ENCODE peak calls at places on chromosome 14, in four cellular contexts. One of them, this sample, is unnamed.

GRCh38 chr14:99879401-99880295 is 86.4 kb downstream of the EML1 start:
- DNase-seq in transverse colon: no peak
- DNase-seq in fibroblast of lung: peak
- DNase-seq in cardiac muscle cell: peak
- DNase-seq in this sample: no peak

GRCh38 chr14:80152166-80152565 is 59.1 kb downstream of the DIO2 start:
- DNase-seq in cardiac muscle cell: no peak
- DNase-seq in transverse colon: no peak
- DNase-seq in fibroblast of lung: no peak
- DNase-seq in this sample: no peak

GRCh38 chr14:68084256-68084655 is 264.7 kb downstream of the RAD51B start:
- DNase-seq in transverse colon: no peak
- DNase-seq in cardiac muscle cell: peak
- DNase-seq in fibroblast of lung: peak
- DNase-seq in this sample: no peak

GRCh38 chr14:90905531-90905930 is 89.3 kb upstream of the TTC7B start:
- DNase-seq in fibroblast of lung: no peak
- DNase-seq in cardiac muscle cell: no peak
- DNase-seq in transverse colon: no peak
- DNase-seq in this sample: no peak

GRCh38 chr14:75831455-75831854 is 150.3 kb downstream of the TGFB3 start:
- DNase-seq in transverse colon: peak
- DNase-seq in fibroblast of lung: peak
- DNase-seq in cardiac muscle cell: peak
- DNase-seq in this sample: peak

GRCh38 chr14:75285331-75285730 is 6.7 kb downstream of the FOS start:
- DNase-seq in transverse colon: no peak
- DNase-seq in fibroblast of lung: no peak
- DNase-seq in cardiac muscle cell: no peak
- DNase-seq in this sample: no peak

GRCh38 chr14:36751920-36752319 is 90.3 kb downstream of the PAX9 start:
- DNase-seq in fibroblast of lung: no peak
- DNase-seq in cardiac muscle cell: no peak
- DNase-seq in transverse colon: no peak
- DNase-seq in this sample: no peak

GRCh38 chr14:23153891-23154796 is 29.3 kb downstream of the SLC7A8 start:
- DNase-seq in transverse colon: peak
- DNase-seq in cardiac muscle cell: peak
- DNase-seq in fibroblast of lung: peak
- DNase-seq in this sample: peak

GRCh38 chr14:38944691-38945090 is 158.3 kb downstream of the SEC23A start:
- DNase-seq in cardiac muscle cell: peak
- DNase-seq in transverse colon: no peak
- DNase-seq in fibroblast of lung: no peak
- DNase-seq in this sample: no peak

GRCh38 chr14:90820958-90821357 is 4.7 kb upstream of the TTC7B start:
- DNase-seq in transverse colon: peak
- DNase-seq in fibroblast of lung: no peak
- DNase-seq in cardiac muscle cell: peak
- DNase-seq in this sample: no peak

GRCh38 chr14:78202178-78202577 is 32.0 kb downstream of the NRXN3 start:
- DNase-seq in cardiac muscle cell: no peak
- DNase-seq in transverse colon: no peak
- DNase-seq in fibroblast of lung: no peak
- DNase-seq in this sample: no peak

GRCh38 chr14:78902010-78902623 is 731.9 kb downstream of the NRXN3 start:
- DNase-seq in transverse colon: peak
- DNase-seq in fibroblast of lung: peak
- DNase-seq in cardiac muscle cell: peak
- DNase-seq in this sample: peak

GRCh38 chr14:98651042-98651441 is 621.0 kb downstream of the BCL11B start:
- DNase-seq in fibroblast of lung: no peak
- DNase-seq in transverse colon: no peak
- DNase-seq in cardiac muscle cell: no peak
- DNase-seq in this sample: no peak

GRCh38 chr14:29039171-29039570 is 272.6 kb downstream of the FOXG1 start:
- DNase-seq in transverse colon: no peak
- DNase-seq in cardiac muscle cell: no peak
- DNase-seq in fibroblast of lung: peak
- DNase-seq in this sample: no peak

GRCh38 chr14:28406181-28406580 is 360.4 kb upstream of the FOXG1 start:
- DNase-seq in cardiac muscle cell: peak
- DNase-seq in transverse colon: no peak
- DNase-seq in fibroblast of lung: peak
- DNase-seq in this sample: no peak

GRCh38 chr14:68589447-68590232 is 203.2 kb downstream of the ZFP36L1 start:
- DNase-seq in cardiac muscle cell: peak
- DNase-seq in transverse colon: peak
- DNase-seq in fibroblast of lung: peak
- DNase-seq in this sample: no peak

GRCh38 chr14:34087556-34087955 is 136.7 kb upstream of the EGLN3 start:
- DNase-seq in cardiac muscle cell: no peak
- DNase-seq in transverse colon: no peak
- DNase-seq in fibroblast of lung: no peak
- DNase-seq in this sample: no peak

GRCh38 chr14:75283162-75283883 is 4.7 kb downstream of the FOS start:
- DNase-seq in cardiac muscle cell: peak
- DNase-seq in fibroblast of lung: peak
- DNase-seq in transverse colon: peak
- DNase-seq in this sample: no peak

GRCh38 chr14:22200977-22201605 is 387.9 kb downstream of the DAD1 start:
- DNase-seq in fibroblast of lung: peak
- DNase-seq in cardiac muscle cell: peak
- DNase-seq in transverse colon: no peak
- DNase-seq in this sample: peak

GRCh38 chr14:50001999-50002925 is 109.4 kb downstream of the ARF6 start:
- DNase-seq in cardiac muscle cell: no peak
- DNase-seq in fibroblast of lung: no peak
- DNase-seq in transverse colon: peak
- DNase-seq in this sample: no peak

GRCh38 chr14:92551066-92551841 is 37.7 kb downstream of the RIN3 start:
- DNase-seq in transverse colon: no peak
- DNase-seq in fibroblast of lung: no peak
- DNase-seq in cardiac muscle cell: no peak
- DNase-seq in this sample: no peak

GRCh38 chr14:23089498-23090253 is 5.3 kb downstream of the ACIN1 start:
- DNase-seq in cardiac muscle cell: no peak
- DNase-seq in fibroblast of lung: no peak
- DNase-seq in transverse colon: no peak
- DNase-seq in this sample: no peak

GRCh38 chr14:65208548-65208947 is 106.2 kb upstream of the MAX start:
- DNase-seq in fibroblast of lung: no peak
- DNase-seq in transverse colon: no peak
- DNase-seq in cardiac muscle cell: no peak
- DNase-seq in this sample: no peak
- TF ChIP-seq CTCF in fibroblast of lung: no peak
- TF ChIP-seq CTCF in transverse colon: no peak
- TF ChIP-seq CTCF in cardiac muscle cell: no peak
- TF ChIP-seq CTCF in this sample: no peak

DNA sequence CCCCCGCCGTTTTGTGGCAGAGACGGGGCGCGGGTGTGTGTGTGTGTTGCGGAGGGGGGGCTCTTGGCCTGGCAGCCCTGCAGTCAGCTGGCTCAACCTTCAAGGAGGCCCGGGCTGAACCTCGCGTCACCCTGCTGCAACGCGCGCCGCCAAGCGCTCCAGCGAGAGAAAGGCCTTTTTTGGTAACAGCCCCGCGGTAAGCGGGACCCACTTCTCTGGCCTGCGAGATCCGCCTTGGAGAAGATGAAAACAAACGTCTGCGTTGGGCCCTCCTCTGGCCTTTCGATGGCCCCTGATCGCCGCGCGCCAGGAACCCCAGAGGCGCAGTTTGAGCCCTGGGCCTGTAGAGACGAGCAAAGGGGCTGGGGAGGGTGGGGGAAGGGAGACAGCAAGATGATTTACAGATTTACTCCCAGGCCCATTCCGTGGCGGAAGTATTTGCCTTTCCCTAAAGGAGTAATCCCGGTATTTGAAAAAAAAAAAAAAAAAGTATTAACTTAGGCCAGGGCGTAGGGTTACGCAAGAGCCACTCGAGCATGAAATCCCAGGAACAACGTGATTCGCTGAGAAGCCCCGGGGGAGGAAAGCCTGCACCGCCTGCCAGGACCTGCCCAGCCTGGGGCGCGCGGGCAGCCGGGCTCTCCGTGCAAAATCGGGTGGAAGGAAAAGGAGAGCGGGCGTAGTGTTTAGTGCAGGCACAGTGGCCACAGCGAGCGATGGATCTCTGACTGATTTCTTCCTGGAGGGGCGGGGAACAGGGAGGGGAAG is 4.5 kb upstream of the IRF2BPL start:
- DNase-seq in transverse colon: peak
- DNase-seq in cardiac muscle cell: peak
- DNase-seq in fibroblast of lung: peak
- DNase-seq in this sample: peak
- H3K4me3 ChIP-seq in transverse colon: peak
- H3K4me3 ChIP-seq in cardiac muscle cell: peak
- H3K4me3 ChIP-seq in fibroblast of lung: peak
- H3K4me3 ChIP-seq in this sample: peak

GRCh38 chr14:73491977-73492552 is 1.3 kb downstream of the RIOX1 start:
- DNase-seq in cardiac muscle cell: no peak
- DNase-seq in transverse colon: no peak
- DNase-seq in fibroblast of lung: no peak
- DNase-seq in this sample: no peak

GRCh38 chr14:73489481-73490175 is 1.1 kb upstream of the RIOX1 start:
- DNase-seq in cardiac muscle cell: no peak
- DNase-seq in transverse colon: no peak
- DNase-seq in fibroblast of lung: no peak
- DNase-seq in this sample: no peak

GRCh38 chr14:73492661-73493060 is 1.9 kb downstream of the RIOX1 start:
- DNase-seq in transverse colon: no peak
- DNase-seq in fibroblast of lung: no peak
- DNase-seq in cardiac muscle cell: no peak
- DNase-seq in this sample: no peak

GRCh38 chr14:73494593-73494992 is 3.9 kb downstream of the RIOX1 start:
- DNase-seq in fibroblast of lung: no peak
- DNase-seq in transverse colon: no peak
- DNase-seq in cardiac muscle cell: no peak
- DNase-seq in this sample: no peak

DNA sequence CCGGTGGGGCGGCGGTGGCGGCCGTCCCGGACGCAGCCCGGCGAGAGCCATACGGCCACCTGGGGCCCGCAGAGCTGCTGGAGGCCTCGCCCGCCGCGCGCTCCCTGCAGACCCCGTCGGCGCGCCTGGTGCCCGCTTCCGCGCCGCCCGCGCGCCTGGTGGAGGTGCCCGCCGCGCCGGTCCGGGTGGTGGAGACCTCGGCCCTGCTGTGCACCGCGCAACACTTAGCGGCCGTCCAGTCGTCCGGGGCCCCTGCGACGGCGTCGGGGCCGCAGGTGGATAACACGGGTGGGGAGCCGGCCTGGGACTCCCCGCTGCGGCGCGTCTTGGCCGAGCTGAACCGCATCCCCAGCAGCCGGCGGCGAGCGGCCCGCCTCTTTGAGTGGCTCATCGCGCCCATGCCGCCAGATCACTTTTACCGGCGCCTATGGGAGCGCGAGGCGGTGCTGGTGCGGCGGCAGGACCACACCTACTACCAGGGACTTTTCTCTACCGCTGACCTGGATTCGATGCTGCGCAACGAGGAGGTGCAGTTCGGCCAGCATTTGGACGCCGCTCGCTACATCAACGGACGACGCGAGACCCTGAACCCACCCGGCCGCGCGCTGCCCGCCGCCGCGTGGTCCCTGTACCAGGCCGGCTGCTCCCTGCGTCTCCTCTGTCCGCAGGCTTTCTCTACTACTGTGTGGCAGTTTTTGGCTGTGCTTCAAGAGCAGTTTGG is 683 bp downstream of the RIOX1 start:
- DNase-seq in fibroblast of lung: peak
- DNase-seq in cardiac muscle cell: peak
- DNase-seq in transverse colon: peak
- DNase-seq in this sample: no peak
- TF ChIP-seq CTCF in fibroblast of lung: no peak
- TF ChIP-seq CTCF in cardiac muscle cell: no peak
- TF ChIP-seq CTCF in transverse colon: no peak
- TF ChIP-seq CTCF in this sample: no peak

DNA sequence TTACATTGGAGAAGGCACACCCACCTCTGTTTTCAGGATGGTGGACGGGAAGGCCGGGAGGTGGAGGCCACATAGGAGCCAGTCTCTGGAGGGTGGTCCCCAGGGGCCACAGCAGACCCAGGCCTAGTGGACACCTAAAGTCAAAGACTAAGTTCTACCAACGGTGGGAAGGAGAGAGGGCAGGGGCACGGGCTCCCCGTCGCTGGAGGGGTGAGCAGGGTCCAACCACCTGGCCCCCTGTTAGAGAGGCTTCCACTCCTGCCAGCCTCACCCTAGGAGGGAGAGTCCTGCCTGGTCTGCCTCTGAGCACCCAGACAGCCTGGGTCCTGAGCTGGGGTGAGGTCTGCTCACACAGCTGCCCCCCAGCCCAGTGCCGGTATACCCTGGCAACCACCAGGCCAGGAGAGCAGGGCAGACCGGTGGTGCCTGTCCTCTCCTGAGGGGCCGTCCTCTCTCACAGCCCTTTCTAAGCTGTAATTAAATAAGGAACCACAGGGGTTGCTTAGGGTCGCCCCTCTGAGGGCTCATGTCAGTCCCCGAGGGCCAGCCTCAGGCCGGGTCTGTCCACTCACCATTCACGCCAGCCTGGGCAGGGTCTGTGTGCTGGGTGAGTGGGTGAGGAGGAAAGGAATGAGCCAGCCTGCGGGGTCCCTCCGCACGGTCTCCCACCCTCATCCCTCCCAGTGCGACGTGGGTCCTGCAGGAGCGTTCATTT is 2.3 kb downstream of the INF2 start:
- DNase-seq in cardiac muscle cell: no peak
- DNase-seq in fibroblast of lung: no peak
- DNase-seq in transverse colon: no peak
- DNase-seq in this sample: no peak
- H3K4me3 ChIP-seq in cardiac muscle cell: no peak
- H3K4me3 ChIP-seq in fibroblast of lung: peak
- H3K4me3 ChIP-seq in transverse colon: no peak
- H3K4me3 ChIP-seq in this sample: no peak

DNA sequence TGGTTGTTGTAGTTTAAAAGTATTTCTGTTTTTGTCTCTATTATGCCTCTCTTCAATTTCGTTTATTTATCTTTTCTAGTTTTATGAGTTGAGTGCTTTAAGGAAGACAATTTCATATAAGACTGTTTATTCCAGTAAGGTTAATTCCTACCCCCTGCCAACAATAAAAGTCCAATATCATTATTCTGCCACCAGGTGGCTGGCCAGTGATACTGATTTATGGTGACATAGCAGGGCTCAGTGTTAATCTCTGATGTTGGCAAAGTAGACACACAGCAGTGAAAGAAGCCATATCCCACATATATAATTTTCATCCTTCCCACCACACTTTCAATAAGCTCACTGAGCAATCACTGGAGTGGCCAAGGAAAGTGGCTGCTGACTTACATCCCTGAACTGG is 69.0 kb upstream of the BMP4 start:
- DNase-seq in cardiac muscle cell: peak
- DNase-seq in fibroblast of lung: peak
- DNase-seq in transverse colon: no peak
- DNase-seq in this sample: peak
- TF ChIP-seq CTCF in cardiac muscle cell: peak
- TF ChIP-seq CTCF in fibroblast of lung: peak
- TF ChIP-seq CTCF in transverse colon: peak
- TF ChIP-seq CTCF in this sample: peak

This sample was measured in LNCaP clone FGC.